ENCODE peak calls at places on chromosomes 12 and 14, in nine cellular contexts. J, I, Z, Q, U, T, E, S and P are unnamed samples.

GRCh38 chr12:116123511-116124258 is 153.8 kb downstream of the MED13L start:
- DNase-seq in J (peak; percentile 37), I (no peak), Z (no peak), Q (no peak), U (no peak), T (no peak), E (no peak), S (no peak), P (no peak)

GRCh38 chr12:91565246-91565645 is 382.6 kb upstream of the DCN start:
- DNase-seq in J (no peak), I (no peak), Z (no peak), Q (peak; percentile 14), U (no peak), T (no peak), E (no peak), S (no peak), P (peak; percentile 33)

GRCh38 chr12:32726286-32726685 is 29.4 kb downstream of the YARS2 start:
- DNase-seq in J (no peak), I (no peak), Z (no peak), Q (no peak), U (no peak), T (no peak), E (no peak), S (no peak), P (no peak)

GRCh38 chr14:98803196-98803595 is 468.8 kb downstream of the BCL11B start:
- DNase-seq in J (no peak), I (no peak), Z (no peak), Q (no peak), U (no peak), T (no peak), E (no peak), S (no peak), P (no peak)

GRCh38 chr12:109737111-109737510 is 23.5 kb downstream of the FAM222A start:
- DNase-seq in J (no peak), I (peak; percentile 11), Z (no peak), Q (no peak), U (no peak), T (no peak), E (no peak), S (no peak), P (no peak)

GRCh38 chr12:91985002-91985767 is 160.5 kb downstream of the BTG1 start:
- DNase-seq in J (no peak), I (no peak), Z (no peak), Q (no peak), U (no peak), T (no peak), E (no peak), S (no peak), P (no peak)

GRCh38 chr14:44820230-44820964 is 141.3 kb downstream of the KLHL28 start:
- DNase-seq in J (no peak), I (no peak), Z (no peak), Q (no peak), U (no peak), T (no peak), E (no peak), S (no peak), P (no peak)

GRCh38 chr14:52827426-52827825 is 36.0 kb upstream of the GNPNAT1 start:
- DNase-seq in J (no peak), I (no peak), Z (no peak), Q (no peak), U (no peak), T (no peak), E (no peak), S (no peak), P (no peak)

GRCh38 chr12:25307818-25308217 is 57.1 kb upstream of the KRAS start:
- DNase-seq in J (no peak), I (no peak), Z (no peak), Q (no peak), U (no peak), T (no peak), E (no peak), S (no peak), P (no peak)

GRCh38 chr14:76772300-76773187 is 11.3 kb downstream of the VASH1 start:
- DNase-seq in J (peak; percentile 79), I (peak; percentile 9), Z (peak; percentile 91), Q (peak; percentile 89), U (no peak), T (no peak), E (no peak), S (no peak), P (peak; percentile 83)

GRCh38 chr12:43444940-43445564 is 107.0 kb downstream of the ADAMTS20 start:
- DNase-seq in J (peak; percentile 28), I (peak; percentile 47), Z (no peak), Q (no peak), U (no peak), T (no peak), E (no peak), S (no peak), P (no peak)

GRCh38 chr14:51087024-51087423 is 7.9 kb downstream of the TRIM9 start:
- DNase-seq in J (peak; percentile 35), I (no peak), Z (no peak), Q (no peak), U (no peak), T (peak; percentile 41), E (no peak), S (no peak), P (no peak)

GRCh38 chr12:69239922-69240624 is 704 bp downstream of the CPSF6 start:
- DNase-seq in J (peak; percentile 51), I (peak; percentile 45), Z (no peak), Q (peak; percentile 34), U (no peak), T (peak; percentile 8), E (peak; percentile 74), S (no peak), P (peak; percentile 25)

GRCh38 chr14:79551591-79551990 is 659.7 kb downstream of the DIO2 start:
- DNase-seq in J (no peak), I (no peak), Z (no peak), Q (no peak), U (no peak), T (no peak), E (no peak), S (no peak), P (no peak)

GRCh38 chr12:46430340-46430948 is 57.9 kb upstream of the SLC38A2 start:
- DNase-seq in J (no peak), I (no peak), Z (no peak), Q (no peak), U (no peak), T (peak; percentile 74), E (no peak), S (no peak), P (no peak)

GRCh38 chr14:89327771-89328212 is 89.2 kb downstream of the FOXN3 start:
- DNase-seq in J (no peak), I (no peak), Z (no peak), Q (no peak), U (no peak), T (no peak), E (no peak), S (no peak), P (no peak)

GRCh38 chr14:22510527-22511110 is 78.4 kb downstream of the DAD1 start:
- DNase-seq in J (no peak), I (no peak), Z (no peak), Q (no peak), U (no peak), T (no peak), E (no peak), S (no peak), P (no peak)
- H3K4me3 ChIP-seq in J (no peak overlapping the region), I (no peak overlapping the region), Z (no peak overlapping the region), Q (no peak overlapping the region), U (no peak overlapping the region), T (no peak overlapping the region), E (no peak overlapping the region), S (no peak overlapping the region), P (no peak overlapping the region)

GRCh38 chr14:90383126-90383730 is 13.6 kb upstream of the CALM1 start:
- DNase-seq in J (peak; percentile 100), I (peak; percentile 99), Z (peak; percentile 99), Q (peak; percentile 100), U (peak; percentile 99), T (peak; percentile 97), E (peak; percentile 100), S (peak; percentile 93), P (peak; percentile 99)
- TF ChIP-seq POLR2A in J (peak; percentile 91), I (peak; percentile 99), Z (peak; percentile 94), Q (peak; percentile 97), U (peak; percentile 59), T (peak; percentile 85), E (peak; percentile 96), S (peak; percentile 97), P (peak; percentile 90)

DNA sequence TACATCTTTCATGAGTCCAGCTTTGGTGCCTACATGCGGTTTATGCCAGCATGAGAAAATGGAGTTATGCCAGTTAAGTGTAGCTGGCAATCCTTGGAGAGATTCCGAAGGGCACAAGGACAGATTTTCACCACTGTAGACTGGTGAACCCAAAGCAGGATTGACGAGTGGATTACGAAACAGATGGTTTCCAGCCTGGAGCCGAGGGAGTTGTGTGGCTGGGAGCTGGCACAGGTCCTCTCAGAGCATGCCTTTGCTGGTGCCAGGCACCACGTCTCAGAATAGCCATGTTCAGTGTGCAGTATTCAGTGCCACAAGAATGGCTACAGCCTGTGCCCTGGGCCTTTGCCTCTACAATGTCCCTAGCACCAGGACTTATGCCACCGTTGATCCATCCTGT is 13.2 kb downstream of the KCNH3 start:
- DNase-seq in J (peak; percentile 81), I (peak; percentile 84), Z (no peak), Q (no peak), U (no peak), T (no peak), E (no peak), S (no peak), P (no peak)
- H3K4me1 ChIP-seq in J (peaks cover 15% of the 10 kb centered on the region), I (peaks cover 28% of the 10 kb centered on the region), Z (peaks cover 17% of the 10 kb centered on the region), Q (peaks cover 9% of the 10 kb centered on the region), U (no peaks in the 10 kb centered on the region), T (no peaks in the 10 kb centered on the region), E (peaks cover 37% of the 10 kb centered on the region), S (peaks cover 28% of the 10 kb centered on the region), P (no peaks in the 10 kb centered on the region)

GRCh38 chr12:16606936-16607335 is 974 bp upstream of the LMO3 start:
- DNase-seq in J (no peak), I (no peak), Z (no peak), Q (no peak), U (no peak), T (no peak), E (no peak), S (no peak), P (peak; percentile 62)
- H3K4me3 ChIP-seq in J (peak overlapping the region; percentile 41), I (peak overlapping the region; percentile 50), Z (peak overlapping the region; percentile 57), Q (peak overlapping the region; percentile 40), U (peak overlapping the region; percentile 57), T (no peak overlapping the region), E (peak overlapping the region; percentile 51), S (peak overlapping the region; percentile 45), P (peak overlapping the region; percentile 49)